ENCODE peak calls at places on chromosome 5, in six cellular contexts. W is GM12878, K is K562, Q is GM12891, B is HepG2, X is H1. C is an unnamed sample.
A peak's percentile ranks its signal among the peaks of the same experiment; 100 is the strongest.

GRCh38 chr5:5678909-5679308 is 256.4 kb downstream of the ICE1 start:
- DNase-seq in W (no peak), K (no peak), Q (no peak), B (no peak), X (no peak), C (no peak)

GRCh38 chr5:168578006-168578405 is 1.2 kb downstream of the PANK3 start:
- DNase-seq in W (no peak), K (no peak), Q (no peak), B (no peak), X (no peak), C (no peak)

GRCh38 chr5:42591026-42591425 is 165.6 kb upstream of the CCDC152 start:
- DNase-seq in W (no peak), K (no peak), Q (no peak), B (no peak), X (no peak), C (no peak)

GRCh38 chr5:139141841-139142240 is 56.3 kb downstream of the SIL1 start:
- DNase-seq in W (no peak), K (no peak), Q (no peak), B (peak; percentile 62), X (no peak), C (no peak)

GRCh38 chr5:161763571-161763970 is 78.0 kb downstream of the GABRA6 start:
- DNase-seq in W (no peak), K (no peak), Q (no peak), B (no peak), X (no peak), C (no peak)

GRCh38 chr5:35990524-35990923 is 666 bp downstream of the UGT3A1 start:
- DNase-seq in W (no peak), K (no peak), Q (no peak), B (no peak), X (no peak), C (no peak)

GRCh38 chr5:8396756-8397155 is 527.8 kb downstream of the MTRR start:
- DNase-seq in W (no peak), K (no peak), Q (no peak), B (no peak), X (no peak), C (no peak)

GRCh38 chr5:159605585-159605984 is 275.3 kb upstream of the IL12B start:
- DNase-seq in W (no peak), K (no peak), Q (no peak), B (no peak), X (no peak), C (no peak)

GRCh38 chr5:15105799-15106393 is 234.3 kb upstream of the ANKH start:
- DNase-seq in W (no peak), K (peak; percentile 60), Q (peak; percentile 23), B (peak; percentile 36), X (peak; percentile 67), C (peak; percentile 5)

GRCh38 chr5:65076251-65076869 is 307.6 kb downstream of the CWC27 start:
- DNase-seq in W (no peak), K (peak; percentile 83), Q (no peak), B (peak; percentile 45), X (peak; percentile 53), C (no peak)

GRCh38 chr5:176776916-176777315 is 33.4 kb upstream of the UNC5A start:
- DNase-seq in W (no peak), K (no peak), Q (no peak), B (no peak), X (peak; percentile 31), C (no peak)

GRCh38 chr5:41722359-41722950 is 147.8 kb downstream of the OXCT1 start:
- DNase-seq in W (no peak), K (no peak), Q (no peak), B (no peak), X (no peak), C (no peak)

GRCh38 chr5:35919191-35919590 is 19.2 kb downstream of the CAPSL start:
- DNase-seq in W (no peak), K (no peak), Q (no peak), B (no peak), X (no peak), C (no peak)

GRCh38 chr5:9617191-9617590 is 13.0 kb downstream of the TAS2R1 start:
- DNase-seq in W (no peak), K (no peak), Q (no peak), B (no peak), X (no peak), C (no peak)

GRCh38 chr5:112583166-112583565 is 154.5 kb upstream of the APC start:
- DNase-seq in W (no peak), K (no peak), Q (no peak), B (no peak), X (no peak), C (no peak)

GRCh38 chr5:140881889-140882590 is at the start of gene PCDHA13:
- DNase-seq in W (no peak), K (no peak), Q (no peak), B (no peak), X (no peak), C (no peak)

GRCh38 chr5:112551437-112552018 is 132.5 kb upstream of the EPB41L4A start:
- DNase-seq in W (no peak), K (peak; percentile 44), Q (no peak), B (peak; percentile 39), X (no peak), C (no peak)

GRCh38 chr5:56200856-56201638 is 32.1 kb downstream of the ANKRD55 start:
- DNase-seq in W (peak; percentile 90), K (peak; percentile 39), Q (peak; percentile 45), B (peak; percentile 88), X (peak; percentile 46), C (peak; percentile 40)

GRCh38 chr5:95701074-95701473 is 18.3 kb upstream of the SPATA9 start:
- DNase-seq in W (no peak), K (no peak), Q (no peak), B (no peak), X (no peak), C (no peak)

GRCh38 chr5:10503997-10504761 is 59.7 kb upstream of the ANKRD33B start:
- DNase-seq in W (no peak), K (peak; percentile 80), Q (no peak), B (peak; percentile 41), X (no peak), C (no peak)

GRCh38 chr5:132093310-132093709 is 19.7 kb downstream of the CSF2 start:
- DNase-seq in W (no peak), K (no peak), Q (no peak), B (no peak), X (no peak), C (no peak)

DNA sequence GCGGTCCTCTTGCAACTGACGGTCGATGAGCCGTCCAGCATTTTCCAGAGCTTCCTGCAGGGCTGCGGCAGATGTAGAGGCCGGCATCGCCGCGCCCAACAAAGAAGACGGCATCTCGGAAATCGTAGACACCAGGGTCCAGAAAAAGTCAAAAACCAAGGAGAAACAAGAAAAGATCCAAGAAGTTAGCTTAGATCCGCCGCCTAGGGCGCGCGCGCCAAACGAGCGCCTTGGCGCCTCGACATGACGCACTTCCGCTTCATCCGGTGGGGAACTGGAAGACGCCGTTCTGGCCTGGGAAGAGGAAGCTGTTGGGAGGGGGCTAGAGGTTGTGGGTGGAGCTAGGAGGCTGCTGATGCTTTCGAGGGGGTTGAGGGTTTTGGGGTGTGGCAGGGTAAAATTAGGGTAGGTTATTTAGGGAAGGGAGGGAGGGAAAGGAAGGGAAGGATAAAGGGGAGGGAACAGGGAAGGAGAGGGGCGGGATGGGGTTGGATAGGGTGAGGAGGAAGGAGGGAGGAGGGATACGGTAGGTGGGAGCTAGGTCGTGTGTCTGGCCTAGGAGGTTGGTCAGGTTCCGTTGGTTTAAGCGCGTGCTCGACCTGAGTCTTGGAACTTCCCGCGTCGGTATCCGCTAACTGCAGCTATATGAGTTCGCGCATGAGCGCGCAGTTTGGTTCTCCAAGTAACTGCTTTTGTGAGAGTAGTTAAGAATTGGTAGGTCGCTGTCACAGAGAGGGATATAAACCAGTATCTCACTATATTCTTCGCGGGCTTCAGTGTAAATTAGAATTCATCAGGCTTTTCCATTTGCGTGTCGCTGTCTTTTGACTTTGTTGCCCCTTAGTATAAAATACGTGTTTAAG is at the start of gene NUP155:
- DNase-seq in W (peak; percentile 87), K (peak; percentile 96), Q (peak; percentile 75), B (peak; percentile 91), X (peak; percentile 90), C (peak; percentile 78)
- TF ChIP-seq POLR2AphosphoS5 in W (peak; percentile 94), K (peak; percentile 69), Q (peak; percentile 93), B (no peak), X (peak; percentile 87), C (peak; percentile 95)

GRCh38 chr5:645421-645820 is 33.3 kb downstream of the CEP72 start:
- DNase-seq in W (no peak), K (no peak), Q (no peak), B (no peak), X (no peak), C (no peak)

GRCh38 chr5:643811-644271 is 31.7 kb downstream of the CEP72 start:
- DNase-seq in W (peak; percentile 74), K (no peak), Q (peak; percentile 66), B (no peak), X (no peak), C (peak; percentile 55)

GRCh38 chr5:643351-643801 is 31.2 kb downstream of the CEP72 start:
- DNase-seq in W (no peak), K (no peak), Q (peak; percentile 59), B (no peak), X (no peak), C (peak; percentile 42)

GRCh38 chr5:644509-644908 is 32.4 kb downstream of the CEP72 start:
- DNase-seq in W (no peak), K (no peak), Q (no peak), B (no peak), X (no peak), C (no peak)

DNA sequence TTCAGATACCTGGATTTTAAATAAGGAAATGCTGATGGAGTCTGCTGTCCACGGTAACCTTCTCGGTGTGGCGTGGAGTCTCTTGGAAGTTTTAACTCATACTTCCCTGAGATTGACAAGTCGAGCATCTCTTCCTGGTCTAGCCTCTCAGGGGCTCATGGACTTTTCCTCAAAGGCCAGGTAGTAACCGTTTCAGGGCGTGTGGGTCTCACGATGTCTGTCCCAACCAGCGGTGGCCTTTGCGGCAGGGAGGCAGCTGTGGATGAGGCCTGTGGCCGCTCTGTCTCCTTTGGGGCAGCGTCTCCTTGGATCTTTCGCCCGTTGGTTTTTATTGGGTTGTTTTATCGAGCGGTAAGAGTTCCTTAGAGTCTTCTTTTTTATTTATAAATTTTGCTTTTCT is 32.8 kb downstream of the CEP72 start:
- DNase-seq in W (no peak), K (no peak), Q (no peak), B (no peak), X (no peak), C (no peak)
- TF ChIP-seq TAF1 in W (no peak), K (no peak), Q (no peak), B (no peak), X (no peak), C (no peak)

GRCh38 chr5:149212203-149212951 is 59.3 kb upstream of the AFAP1L1 start:
- DNase-seq in W (no peak), K (no peak), Q (no peak), B (no peak), X (no peak), C (no peak)
- TF ChIP-seq POLR2A in W (no peak), K (no peak), Q (no peak), B (no peak), X (no peak), C (no peak)

GRCh38 chr5:143077453-143078103 is 307.4 kb downstream of the ARHGAP26 start:
- DNase-seq in W (no peak), K (no peak), Q (no peak), B (peak; percentile 35), X (no peak), C (no peak)

GRCh38 chr5:143078321-143078720 is 308.1 kb downstream of the ARHGAP26 start:
- DNase-seq in W (no peak), K (no peak), Q (no peak), B (no peak), X (no peak), C (no peak)

GRCh38 chr5:143071927-143072326 is 301.8 kb downstream of the ARHGAP26 start:
- DNase-seq in W (no peak), K (no peak), Q (no peak), B (no peak), X (no peak), C (no peak)

GRCh38 chr5:143073761-143074160 is 303.6 kb downstream of the ARHGAP26 start:
- DNase-seq in W (no peak), K (no peak), Q (no peak), B (no peak), X (no peak), C (no peak)

GRCh38 chr5:143074414-143074996 is 304.3 kb downstream of the ARHGAP26 start:
- DNase-seq in W (no peak), K (no peak), Q (no peak), B (no peak), X (no peak), C (no peak)
- TF ChIP-seq POLR2AphosphoS5 in W (no peak), K (no peak), Q (no peak), B (no peak), X (no peak), C (no peak)